ENCODE peak calls at places on chromosomes 11 and 22, in four cellular contexts. S, K, W and D are unnamed samples.

GRCh38 chr11:127639916-127640315 is 639.3 kb upstream of the KIRREL3 start:
- DNase-seq in S (no peak), K (peak), W (no peak), D (no peak)

GRCh38 chr22:50150161-50151129 is 20.1 kb upstream of the PANX2 start:
- DNase-seq in S (no peak), K (no peak), W (no peak), D (no peak)

GRCh38 chr11:34499719-34500505 is 13.7 kb downstream of the ELF5 start:
- DNase-seq in S (no peak), K (no peak), W (no peak), D (no peak)

GRCh38 chr11:104043678-104044239 is 7.3 kb downstream of the DDI1 start:
- DNase-seq in S (no peak), K (no peak), W (no peak), D (no peak)

GRCh38 chr11:109972939-109973338 is 120.3 kb upstream of the ZC3H12C start:
- DNase-seq in S (no peak), K (no peak), W (no peak), D (no peak)

GRCh38 chr11:9047986-9048522 is 43.3 kb downstream of the SCUBE2 start:
- DNase-seq in S (no peak), K (no peak), W (no peak), D (no peak)

GRCh38 chr11:62446091-62446490 is 27.3 kb downstream of the SCGB1A1 start:
- DNase-seq in S (no peak), K (no peak), W (peak), D (no peak)

GRCh38 chr11:114307524-114308203 is 11.5 kb downstream of the NNMT start:
- DNase-seq in S (no peak), K (no peak), W (no peak), D (peak)

GRCh38 chr11:69157156-69157821 is 1.6 kb downstream of the SMIM38 start:
- DNase-seq in S (no peak), K (no peak), W (no peak), D (no peak)

GRCh38 chr11:66713746-66714480 is 15.1 kb downstream of the SPTBN2 start:
- DNase-seq in S (no peak), K (no peak), W (no peak), D (no peak)

GRCh38 chr11:120858740-120859139 is 165.2 kb upstream of the TBCEL start:
- DNase-seq in S (no peak), K (no peak), W (no peak), D (no peak)

GRCh38 chr11:2166091-2166851 is 5.3 kb upstream of the INS start:
- DNase-seq in S (peak), K (no peak), W (peak), D (no peak)

GRCh38 chr11:114291381-114291780 is 4.8 kb upstream of the NNMT start:
- DNase-seq in S (no peak), K (no peak), W (no peak), D (no peak)

GRCh38 chr11:69504127-69504526 is 22.7 kb downstream of the LINC01488 start:
- DNase-seq in S (no peak), K (no peak), W (no peak), D (no peak)

GRCh38 chr11:36361901-36362391 is 65.9 kb downstream of the PRR5L start:
- DNase-seq in S (no peak), K (peak), W (no peak), D (peak)

GRCh38 chr11:66891849-66892660 is 35.2 kb downstream of the LRFN4 start:
- DNase-seq in S (no peak), K (peak), W (no peak), D (peak)

GRCh38 chr11:65298655-65299179 is 15.9 kb upstream of the CDC42EP2 start:
- DNase-seq in S (no peak), K (no peak), W (peak), D (peak)

GRCh38 chr11:119117004-119117706 is 4.2 kb upstream of the HINFP start:
- DNase-seq in S (no peak), K (no peak), W (no peak), D (no peak)

GRCh38 chr11:67371549-67372231 is 1.7 kb downstream of the CLCF1 start:
- DNase-seq in S (peak), K (no peak), W (no peak), D (peak)

GRCh38 chr11:46106530-46107407 is 14.5 kb downstream of the PHF21A start:
- DNase-seq in S (no peak), K (no peak), W (no peak), D (peak)

GRCh38 chr11:6601041-6601461 is 2.4 kb downstream of the RRP8 start:
- DNase-seq in S (no peak), K (no peak), W (no peak), D (no peak)

GRCh38 chr22:27796118-27796517 is 5.4 kb downstream of the MN1 start:
- DNase-seq in S (no peak), K (no peak), W (no peak), D (no peak)

GRCh38 chr11:1559103-1559951 is 12.7 kb downstream of the DUSP8 start:
- DNase-seq in S (peak), K (peak), W (peak), D (peak)

GRCh38 chr11:118051136-118051610 is 25.7 kb upstream of the TMPRSS4 start:
- DNase-seq in S (no peak), K (no peak), W (no peak), D (no peak)

GRCh38 chr11:131884461-131885073 is 514.2 kb downstream of the NTM start:
- DNase-seq in S (no peak), K (no peak), W (no peak), D (no peak)

GRCh38 chr11:11572386-11572785 is 49.4 kb downstream of the GALNT18 start:
- DNase-seq in S (no peak), K (no peak), W (no peak), D (no peak)

GRCh38 chr22:31275576-31275975 is 16.7 kb downstream of the PIK3IP1 start:
- DNase-seq in S (no peak), K (no peak), W (no peak), D (no peak)

GRCh38 chr11:15893080-15893492 is 463.3 kb downstream of the SOX6 start:
- DNase-seq in S (no peak), K (no peak), W (no peak), D (peak)

GRCh38 chr11:102172127-102172848 is 62.0 kb downstream of the YAP1 start:
- DNase-seq in S (no peak), K (no peak), W (no peak), D (peak)

GRCh38 chr11:126727381-126727780 is 273.2 kb downstream of the KIRREL3 start:
- DNase-seq in S (no peak), K (no peak), W (no peak), D (no peak)

GRCh38 chr22:28604961-28605360 is 74.7 kb downstream of the TTC28 start:
- DNase-seq in S (no peak), K (no peak), W (no peak), D (no peak)

GRCh38 chr11:128518493-128519207 is 68.7 kb downstream of the ETS1 start:
- DNase-seq in S (no peak), K (no peak), W (no peak), D (no peak)

GRCh38 chr22:31247726-31248125 is 35.6 kb downstream of the LIMK2 start:
- DNase-seq in S (peak), K (no peak), W (no peak), D (no peak)

GRCh38 chr11:124219126-124219525 is 21.8 kb upstream of the OR8G1 start:
- DNase-seq in S (no peak), K (peak), W (no peak), D (no peak)

GRCh38 chr11:31855466-31855865 is 44.3 kb upstream of the PAX6 start:
- DNase-seq in S (no peak), K (no peak), W (no peak), D (no peak)

GRCh38 chr22:47276219-47276843 is 513.9 kb downstream of the TBC1D22A start:
- DNase-seq in S (no peak), K (no peak), W (peak), D (no peak)

GRCh38 chr22:32958021-32958420 is 100.2 kb downstream of the SYN3 start:
- DNase-seq in S (no peak), K (no peak), W (no peak), D (no peak)

GRCh38 chr11:21810650-21811049 is 382.2 kb upstream of the ANO5 start:
- DNase-seq in S (no peak), K (no peak), W (no peak), D (no peak)

GRCh38 chr11:126585388-126586302 is 230.2 kb downstream of the ST3GAL4 start:
- DNase-seq in S (no peak), K (peak), W (peak), D (peak)

GRCh38 chr11:116613201-116613910 is 159.4 kb downstream of the BUD13 start:
- DNase-seq in S (no peak), K (no peak), W (no peak), D (no peak)

GRCh38 chr11:60924110-60924905 is at the start of gene TMEM132A:
- DNase-seq in S (peak), K (peak), W (peak), D (peak)
- TF ChIP-seq CTCF in S (no peak), K (no peak), W (no peak), D (no peak)

GRCh38 chr11:64056213-64056785 is 20.6 kb downstream of the FLRT1 start:
- DNase-seq in S (peak), K (no peak), W (no peak), D (no peak)
- TF ChIP-seq CTCF in S (no peak), K (no peak), W (no peak), D (no peak)

GRCh38 chr11:3203221-3204043 is 15.2 kb downstream of the MRGPRG start:
- DNase-seq in S (no peak), K (peak), W (peak), D (no peak)
- TF ChIP-seq CTCF in S (no peak), K (no peak), W (no peak), D (no peak)

GRCh38 chr22:38302906-38303305 is 14.3 kb downstream of the CSNK1E start:
- DNase-seq in S (no peak), K (no peak), W (no peak), D (no peak)

GRCh38 chr22:38300197-38300945 is 16.9 kb downstream of the CSNK1E start:
- DNase-seq in S (no peak), K (no peak), W (no peak), D (no peak)

GRCh38 chr22:38303974-38304373 is 13.3 kb downstream of the CSNK1E start:
- DNase-seq in S (no peak), K (no peak), W (no peak), D (no peak)

GRCh38 chr22:38305481-38306448 is 11.5 kb downstream of the CSNK1E start:
- DNase-seq in S (no peak), K (no peak), W (no peak), D (no peak)

GRCh38 chr22:38304526-38304925 is 12.7 kb downstream of the CSNK1E start:
- DNase-seq in S (peak), K (no peak), W (no peak), D (no peak)
- TF ChIP-seq CTCF in S (peak), K (no peak), W (no peak), D (no peak)

GRCh38 chr11:97684486-97685439 is 1295.0 kb downstream of the JRKL start:
- DNase-seq in S (no peak), K (no peak), W (no peak), D (no peak)

GRCh38 chr11:97687106-97687505 is 1297.3 kb downstream of the JRKL start:
- DNase-seq in S (no peak), K (no peak), W (no peak), D (no peak)

GRCh38 chr11:97683733-97684132 is 1293.9 kb downstream of the JRKL start:
- DNase-seq in S (no peak), K (peak), W (no peak), D (no peak)
- TF ChIP-seq CTCF in S (no peak), K (no peak), W (no peak), D (peak)

GRCh38 chr11:76248210-76248609 is 41.9 kb upstream of the WNT11 start:
- DNase-seq in S (no peak), K (no peak), W (no peak), D (no peak)
- TF ChIP-seq CTCF in S (peak), K (no peak), W (no peak), D (peak)

DNA sequence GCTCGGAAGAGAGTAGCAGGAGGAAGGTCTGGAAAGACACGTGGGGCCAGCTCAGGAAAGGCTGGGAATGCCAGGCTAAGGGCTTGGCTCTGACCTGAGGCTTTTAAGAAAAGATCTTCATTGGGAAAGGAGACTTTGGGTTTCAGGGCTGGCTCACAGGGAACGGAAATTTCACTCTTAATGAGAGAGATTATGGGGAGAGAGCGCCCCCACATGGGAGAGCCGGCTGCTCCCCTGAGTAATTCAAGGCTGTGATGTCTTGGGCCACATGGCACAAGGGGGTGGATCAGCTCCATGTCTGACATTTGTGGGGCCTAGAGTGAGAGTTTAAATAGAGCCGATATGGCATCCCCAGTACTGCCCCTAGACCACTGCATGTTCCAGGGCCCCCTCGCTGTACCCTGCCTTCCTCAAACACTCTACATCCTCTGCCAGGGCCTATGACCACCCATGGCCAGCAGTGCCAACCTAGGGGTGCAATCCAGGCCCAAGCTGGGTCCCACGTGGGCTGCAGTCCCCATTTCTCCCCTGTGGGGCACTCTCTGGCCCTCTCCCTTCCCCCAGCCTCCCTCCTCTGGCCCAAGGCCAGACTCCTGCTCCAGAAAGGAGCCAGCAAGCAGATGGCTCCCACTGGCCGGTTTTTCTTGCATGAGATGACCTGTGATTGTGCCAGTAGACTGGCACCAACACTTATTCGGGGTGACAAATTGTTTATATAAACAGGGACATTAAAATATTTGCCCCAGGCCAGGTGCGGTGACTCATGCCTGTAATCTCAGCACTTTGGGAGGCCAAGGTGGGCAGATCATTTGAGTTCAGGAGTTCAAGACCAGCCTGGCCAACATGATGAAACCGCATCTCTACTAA is 75.2 kb downstream of the ISX start:
- DNase-seq in S (no peak), K (peak), W (no peak), D (no peak)
- TF ChIP-seq CTCF in S (no peak), K (no peak), W (no peak), D (peak)

GRCh38 chr11:43943931-43944751 is 1.7 kb downstream of the C11orf96 start:
- DNase-seq in S (peak), K (peak), W (peak), D (no peak)

GRCh38 chr11:43947815-43948214 is 5.4 kb downstream of the C11orf96 start:
- DNase-seq in S (no peak), K (no peak), W (no peak), D (no peak)

GRCh38 chr11:43948341-43949185 is 6.1 kb downstream of the C11orf96 start:
- DNase-seq in S (no peak), K (no peak), W (no peak), D (no peak)

GRCh38 chr11:43944761-43945311 is 2.4 kb downstream of the C11orf96 start:
- DNase-seq in S (peak), K (peak), W (peak), D (no peak)

GRCh38 chr11:43947003-43947500 is 4.6 kb downstream of the C11orf96 start:
- DNase-seq in S (no peak), K (no peak), W (peak), D (peak)
- TF ChIP-seq CTCF in S (peak), K (no peak), W (no peak), D (peak)

GRCh38 chr11:30360741-30361140 is 37.8 kb downstream of the ARL14EP start:
- DNase-seq in S (no peak), K (peak), W (no peak), D (no peak)
- TF ChIP-seq CTCF in S (no peak), K (no peak), W (no peak), D (no peak)

GRCh38 chr11:105393326-105393725 is 216.5 kb upstream of the GRIA4 start:
- DNase-seq in S (no peak), K (no peak), W (no peak), D (no peak)
- TF ChIP-seq CTCF in S (no peak), K (no peak), W (no peak), D (no peak)